ENCODE peak calls at places on chromosomes 7 and 10, in six cellular contexts. L is H1, E is GM12878, X is SK-N-SH, T is HCT116, Q is HepG2. J is an unnamed sample. For H3K4me1, the result is how much of the 10 kb centered on the place peaks cover.

GRCh38 chr10:26326874-26327273 is 110.3 kb downstream of the GAD2 start:
- DNase-seq in L (no peak), E (no peak), X (no peak), T (no peak), Q (no peak), J (no peak)

GRCh38 chr10:34719746-34720145 is 95.3 kb downstream of the PARD3 start:
- DNase-seq in L (no peak), E (no peak), X (no peak), T (no peak), Q (no peak), J (no peak)

GRCh38 chr7:69868921-69869320 is 270.6 kb downstream of the AUTS2 start:
- DNase-seq in L (no peak), E (no peak), X (no peak), T (no peak), Q (no peak), J (no peak)

GRCh38 chr7:31058122-31058521 is 6.0 kb downstream of the ADCYAP1R1 start:
- DNase-seq in L (no peak), E (no peak), X (no peak), T (no peak), Q (no peak), J (no peak)

GRCh38 chr10:98404571-98405396 is 10.2 kb downstream of the PYROXD2 start:
- DNase-seq in L (no peak), E (no peak), X (no peak), T (no peak), Q (no peak), J (no peak)

GRCh38 chr7:26684447-26684846 is 179.9 kb downstream of the SKAP2 start:
- DNase-seq in L (no peak), E (no peak), X (no peak), T (no peak), Q (no peak), J (no peak)

GRCh38 chr7:121138262-121138933 is 149.9 kb downstream of the CPED1 start:
- DNase-seq in L (no peak), E (peak), X (no peak), T (no peak), Q (no peak), J (no peak)

GRCh38 chr10:50917486-50917885 is 32.1 kb upstream of the A1CF start:
- DNase-seq in L (no peak), E (no peak), X (no peak), T (no peak), Q (no peak), J (no peak)

GRCh38 chr7:46742608-46743000 is 821.5 kb upstream of the IGFBP3 start:
- DNase-seq in L (no peak), E (no peak), X (no peak), T (no peak), Q (no peak), J (no peak)

GRCh38 chr7:122517576-122517975 is 181.3 kb downstream of the RNF133 start:
- DNase-seq in L (no peak), E (no peak), X (no peak), T (no peak), Q (no peak), J (no peak)

GRCh38 chr10:113273877-113274829 is 278.7 kb upstream of the HABP2 start:
- DNase-seq in L (no peak), E (no peak), X (no peak), T (no peak), Q (no peak), J (no peak)

GRCh38 chr7:141534757-141535737 is 16.2 kb upstream of the AGK start:
- DNase-seq in L (no peak), E (no peak), X (no peak), T (no peak), Q (no peak), J (no peak)

GRCh38 chr7:137343483-137343841 is at the start of gene PTN:
- DNase-seq in L (peak), E (no peak), X (peak), T (no peak), Q (no peak), J (peak)

GRCh38 chr7:7265057-7265456 is 82.7 kb downstream of the C1GALT1 start:
- DNase-seq in L (no peak), E (no peak), X (no peak), T (no peak), Q (no peak), J (no peak)

GRCh38 chr10:101134299-101135127 is 3.4 kb downstream of the TLX1 start:
- DNase-seq in L (no peak), E (no peak), X (peak), T (no peak), Q (no peak), J (no peak)

GRCh38 chr10:122301055-122301810 is 30.1 kb downstream of the BTBD16 start:
- DNase-seq in L (no peak), E (no peak), X (no peak), T (no peak), Q (no peak), J (no peak)

GRCh38 chr10:34786464-34786863 is 28.6 kb downstream of the PARD3 start:
- DNase-seq in L (no peak), E (no peak), X (peak), T (no peak), Q (no peak), J (no peak)

GRCh38 chr10:72490951-72491350 is 134.9 kb downstream of the MICU1 start:
- DNase-seq in L (no peak), E (no peak), X (no peak), T (no peak), Q (no peak), J (no peak)

GRCh38 chr10:100999742-101000601 is at the start of gene LZTS2:
- DNase-seq in L (peak), E (no peak), X (peak), T (no peak), Q (no peak), J (no peak)

GRCh38 chr7:155897758-155898386 is 85.6 kb upstream of the SHH start:
- DNase-seq in L (no peak), E (no peak), X (no peak), T (no peak), Q (no peak), J (no peak)

GRCh38 chr10:93591065-93591808 is 9.8 kb downstream of the RBP4 start:
- DNase-seq in L (no peak), E (no peak), X (no peak), T (no peak), Q (no peak), J (no peak)

GRCh38 chr7:98051118-98051744 is 55.4 kb upstream of the LMTK2 start:
- DNase-seq in L (peak), E (no peak), X (peak), T (peak), Q (peak), J (peak)

GRCh38 chr7:67593807-67594206 is 597.2 kb downstream of the TYW1 start:
- DNase-seq in L (no peak), E (no peak), X (no peak), T (no peak), Q (no peak), J (no peak)

GRCh38 chr7:112449353-112449752 is 907 bp upstream of the IFRD1 start:
- DNase-seq in L (no peak), E (no peak), X (no peak), T (peak), Q (peak), J (no peak)

GRCh38 chr10:70198696-70199466 is 28.6 kb upstream of the SAR1A start:
- DNase-seq in L (no peak), E (no peak), X (no peak), T (no peak), Q (no peak), J (no peak)

GRCh38 chr10:71740069-71740468 is 20.5 kb upstream of the C10orf105 start:
- DNase-seq in L (no peak), E (no peak), X (no peak), T (no peak), Q (no peak), J (no peak)

GRCh38 chr7:155529845-155530244 is 16.5 kb downstream of the CNPY1 start:
- DNase-seq in L (no peak), E (no peak), X (no peak), T (no peak), Q (no peak), J (no peak)

GRCh38 chr10:5557040-5557721 is 32.4 kb downstream of the CALML3 start:
- DNase-seq in L (no peak), E (no peak), X (no peak), T (no peak), Q (no peak), J (no peak)

GRCh38 chr10:103791291-103791690 is 64.1 kb downstream of the SH3PXD2A start:
- DNase-seq in L (no peak), E (no peak), X (no peak), T (no peak), Q (no peak), J (no peak)

GRCh38 chr10:19922236-19922963 is 106.2 kb downstream of the PLXDC2 start:
- DNase-seq in L (no peak), E (no peak), X (no peak), T (no peak), Q (no peak), J (no peak)

GRCh38 chr10:78044179-78044578 is 10.5 kb downstream of the RPS24 start:
- DNase-seq in L (no peak), E (no peak), X (no peak), T (no peak), Q (no peak), J (no peak)

GRCh38 chr7:44220732-44221131 is 20.0 kb downstream of the YKT6 start:
- DNase-seq in L (no peak), E (no peak), X (peak), T (no peak), Q (no peak), J (no peak)

GRCh38 chr10:94088926-94089381 is 95.2 kb downstream of the PLCE1 start:
- DNase-seq in L (no peak), E (no peak), X (no peak), T (no peak), Q (no peak), J (no peak)

GRCh38 chr10:78328592-78329404 is 295.1 kb downstream of the RPS24 start:
- DNase-seq in L (peak), E (no peak), X (no peak), T (no peak), Q (no peak), J (no peak)

GRCh38 chr7:6430271-6430940 is 17.3 kb downstream of the DAGLB start:
- DNase-seq in L (no peak), E (no peak), X (peak), T (no peak), Q (no peak), J (no peak)

GRCh38 chr7:119545118-119545517 is 727.9 kb upstream of the KCND2 start:
- DNase-seq in L (no peak), E (no peak), X (no peak), T (peak), Q (peak), J (no peak)

GRCh38 chr10:94146746-94147145 is 153.0 kb downstream of the PLCE1 start:
- DNase-seq in L (no peak), E (no peak), X (no peak), T (no peak), Q (no peak), J (no peak)

GRCh38 chr7:99173787-99174186 is 29.9 kb upstream of the SMURF1 start:
- DNase-seq in L (no peak), E (no peak), X (no peak), T (no peak), Q (peak), J (no peak)

GRCh38 chr10:103553743-103554487 is 60.4 kb downstream of the NEURL1 start:
- DNase-seq in L (no peak), E (no peak), X (no peak), T (no peak), Q (no peak), J (no peak)

GRCh38 chr10:97701438-97702064 is 12.0 kb upstream of the MARVELD1 start:
- DNase-seq in L (peak), E (no peak), X (peak), T (no peak), Q (peak), J (no peak)

GRCh38 chr10:73858013-73858708 is 16.2 kb downstream of the CAMK2G start:
- DNase-seq in L (no peak), E (no peak), X (no peak), T (no peak), Q (no peak), J (no peak)
- H3K4me1 ChIP-seq in L (under half), E (under half), X (under half), T (under half), Q (under half), J (under half)

DNA sequence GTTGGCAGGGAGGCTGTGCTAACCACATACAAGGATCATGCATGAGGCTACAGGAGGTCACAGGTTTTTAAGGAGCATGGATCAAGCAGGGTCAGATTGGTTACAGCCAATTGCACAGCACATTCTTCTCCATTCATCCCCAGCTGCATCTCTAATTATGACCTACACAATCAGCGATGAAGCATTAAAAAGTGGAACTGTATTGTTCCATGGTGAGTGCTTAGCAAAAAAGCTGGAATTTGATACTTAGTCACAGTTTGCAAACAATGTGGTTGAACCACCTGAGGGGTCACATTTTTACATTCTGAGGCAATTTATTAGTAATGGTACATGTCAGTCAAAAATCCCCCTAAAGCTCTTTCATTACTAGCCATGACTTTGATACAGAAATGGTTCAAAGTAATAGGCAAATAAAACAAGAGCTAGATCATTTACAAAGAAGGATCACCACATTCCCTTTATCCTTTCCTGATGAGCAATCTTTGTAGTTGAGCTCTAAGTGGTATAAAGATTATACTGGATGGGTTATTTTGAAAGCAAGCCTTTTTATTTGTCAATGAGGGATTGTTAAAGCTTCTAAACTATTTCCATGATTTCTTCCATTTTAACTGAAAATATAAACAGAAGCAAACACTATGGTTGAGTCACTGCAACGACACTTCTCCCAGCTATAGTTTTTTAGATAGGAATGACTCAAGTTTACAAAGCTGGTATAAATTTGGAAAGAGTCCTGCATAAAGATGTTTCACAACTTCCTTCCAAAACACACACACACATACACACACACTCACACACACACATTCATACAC is 217.8 kb upstream of the SEMA3A start:
- DNase-seq in L (no peak), E (no peak), X (no peak), T (peak), Q (peak), J (no peak)
- H3K4me3 ChIP-seq in L (no peak), E (no peak), X (no peak), T (no peak), Q (no peak), J (no peak)

GRCh38 chr10:30986027-30986672 is 45.5 kb downstream of the ZNF438 start:
- DNase-seq in L (no peak), E (no peak), X (no peak), T (no peak), Q (no peak), J (no peak)

GRCh38 chr10:30987463-30987862 is 44.2 kb downstream of the ZNF438 start:
- DNase-seq in L (no peak), E (no peak), X (no peak), T (no peak), Q (no peak), J (no peak)

GRCh38 chr10:30980951-30981616 is 50.6 kb downstream of the ZNF438 start:
- DNase-seq in L (no peak), E (no peak), X (no peak), T (no peak), Q (no peak), J (no peak)

GRCh38 chr10:30985552-30985951 is 46.1 kb downstream of the ZNF438 start:
- DNase-seq in L (no peak), E (no peak), X (no peak), T (peak), Q (no peak), J (no peak)

DNA sequence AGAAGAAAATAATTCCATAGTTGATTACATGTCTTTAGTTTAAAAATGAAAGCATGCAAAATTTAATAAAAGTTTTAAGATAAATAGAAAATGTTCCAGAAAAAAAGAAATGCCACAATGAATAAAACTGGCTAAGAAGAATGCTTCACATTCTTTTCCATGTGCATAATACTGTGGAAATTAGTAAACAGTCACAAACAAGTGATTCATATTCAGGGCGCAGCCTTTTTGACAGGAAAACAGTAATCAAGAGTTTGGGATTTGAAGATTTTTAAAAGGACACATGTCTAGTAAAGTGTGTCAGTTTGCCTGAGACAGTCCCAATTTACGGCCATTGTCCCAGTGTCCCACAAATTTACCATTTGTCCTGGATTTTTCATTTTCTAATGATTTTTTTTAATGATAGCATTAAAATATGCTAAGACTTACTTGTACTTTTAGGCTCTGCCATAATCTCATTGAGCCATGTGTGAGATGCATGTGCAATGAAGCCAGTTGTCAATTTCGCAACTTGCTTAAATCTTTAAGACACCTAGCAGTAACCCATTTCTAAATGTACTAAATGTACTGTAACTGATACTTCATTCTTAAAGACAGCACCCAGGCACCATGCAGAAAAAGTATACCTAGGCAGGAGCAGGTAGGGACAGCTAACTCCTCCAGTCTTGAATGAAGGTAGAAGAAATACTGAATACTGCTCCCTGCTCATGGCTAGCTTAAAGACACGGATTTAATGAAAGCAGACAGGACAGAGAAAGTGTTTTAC is 46.9 kb downstream of the ZNF438 start:
- DNase-seq in L (no peak), E (no peak), X (no peak), T (no peak), Q (no peak), J (no peak)
- TF ChIP-seq YY1 in L (no peak), E (no peak), X (no peak), T (no peak), Q (no peak), J (no peak)

GRCh38 chr10:42961156-42961589 is 115.7 kb upstream of the RET start:
- DNase-seq in L (no peak), E (no peak), X (no peak), T (no peak), Q (no peak), J (no peak)

GRCh38 chr10:42962120-42962901 is 114.6 kb upstream of the RET start:
- DNase-seq in L (peak), E (no peak), X (peak), T (no peak), Q (no peak), J (no peak)

GRCh38 chr10:42961776-42962119 is 115.1 kb upstream of the RET start:
- DNase-seq in L (peak), E (no peak), X (no peak), T (no peak), Q (no peak), J (no peak)

GRCh38 chr10:42959833-42960232 is 117.0 kb upstream of the RET start:
- DNase-seq in L (no peak), E (no peak), X (no peak), T (no peak), Q (no peak), J (no peak)

GRCh38 chr10:42960491-42961155 is 116.2 kb upstream of the RET start:
- DNase-seq in L (peak), E (no peak), X (no peak), T (peak), Q (no peak), J (peak)
- H3K4me1 ChIP-seq in L (under half), E (under half), X (under half), T (under half), Q (under half), J (under half)

J was measured in NT2/D1.